ENCODE peak calls at places on chromosomes 16 and 17, in nine cellular contexts. O is effector memory CD4-positive, alpha-beta T cell; Z is SK-N-SH; I is heart right ventricle; U is lung; Y is upper lobe of right lung; M is ovary; G is body of pancreas; N is PC-9. E is an unnamed sample.

GRCh38 chr16:26189496-26190005 is 497.8 kb downstream of the HS3ST4 start:
- DNase-seq in O (no peak), Z (no peak), I (no peak), U (no peak), Y (no peak), M (no peak), G (no peak), N (no peak), E (no peak)

GRCh38 chr16:76970745-76971099 is 220.3 kb upstream of the MON1B start:
- DNase-seq in O (no peak), Z (no peak), I (no peak), U (no peak), Y (no peak), M (no peak), G (no peak), N (no peak), E (no peak)

GRCh38 chr17:752620-753219 is 656 bp upstream of the GEMIN4 start:
- DNase-seq in O (no peak), Z (peak; percentile 68), I (peak; percentile 69), U (peak; percentile 81), Y (peak; percentile 88), M (peak; percentile 79), G (peak; percentile 83), N (peak; percentile 8), E (peak; percentile 83)

GRCh38 chr17:41009301-41009760 is 403 bp upstream of the KRTAP3-1 start:
- DNase-seq in O (no peak), Z (no peak), I (no peak), U (no peak), Y (no peak), M (no peak), G (no peak), N (peak; percentile 12), E (no peak)

GRCh38 chr16:79213214-79213613 is 387.3 kb downstream of the MAF start:
- DNase-seq in O (no peak), Z (no peak), I (no peak), U (no peak), Y (no peak), M (peak; percentile 23), G (no peak), N (no peak), E (no peak)

GRCh38 chr16:50765866-50766265 is 24.0 kb downstream of the CYLD start:
- DNase-seq in O (no peak), Z (no peak), I (no peak), U (no peak), Y (no peak), M (no peak), G (no peak), N (no peak), E (no peak)

GRCh38 chr17:3571043-3571900 is 13.7 kb upstream of the TRPV3 start:
- DNase-seq in O (no peak), Z (no peak), I (no peak), U (no peak), Y (no peak), M (no peak), G (no peak), N (no peak), E (no peak)

GRCh38 chr17:39579318-39580081 is 28.2 kb downstream of the NEUROD2 start:
- DNase-seq in O (no peak), Z (no peak), I (peak; percentile 75), U (no peak), Y (no peak), M (no peak), G (no peak), N (no peak), E (peak; percentile 81)

GRCh38 chr16:13997933-13998332 is 73.2 kb upstream of the MRTFB start:
- DNase-seq in O (no peak), Z (no peak), I (no peak), U (no peak), Y (no peak), M (no peak), G (peak; percentile 27), N (no peak), E (no peak)

GRCh38 chr17:27415090-27415795 is 41.0 kb upstream of the KSR1 start:
- DNase-seq in O (no peak), Z (no peak), I (no peak), U (no peak), Y (no peak), M (no peak), G (no peak), N (no peak), E (no peak)

GRCh38 chr16:74288065-74288464 is 8.5 kb upstream of the PSMD7 start:
- DNase-seq in O (no peak), Z (no peak), I (no peak), U (no peak), Y (no peak), M (no peak), G (no peak), N (no peak), E (no peak)

GRCh38 chr17:80082403-80083135 is 18.8 kb upstream of the GAA start:
- DNase-seq in O (peak; percentile 24), Z (peak; percentile 94), I (no peak), U (peak; percentile 66), Y (no peak), M (peak; percentile 62), G (peak; percentile 79), N (peak; percentile 65), E (peak; percentile 75)

GRCh38 chr17:66715745-66716156 is 119.2 kb upstream of the CACNG5 start:
- DNase-seq in O (no peak), Z (peak; percentile 74), I (no peak), U (no peak), Y (no peak), M (no peak), G (peak; percentile 57), N (peak; percentile 14), E (no peak)

GRCh38 chr17:80838381-80839345 is 153.0 kb upstream of the CHMP6 start:
- DNase-seq in O (no peak), Z (no peak), I (no peak), U (no peak), Y (no peak), M (no peak), G (no peak), N (no peak), E (peak; percentile 40)

GRCh38 chr17:68394608-68395331 is 62.5 kb downstream of the WIPI1 start:
- DNase-seq in O (no peak), Z (no peak), I (no peak), U (peak; percentile 5), Y (no peak), M (no peak), G (no peak), N (no peak), E (no peak)

GRCh38 chr17:68387485-68387884 is 69.8 kb downstream of the WIPI1 start:
- DNase-seq in O (no peak), Z (no peak), I (no peak), U (no peak), Y (no peak), M (no peak), G (no peak), N (no peak), E (no peak)

GRCh38 chr17:68390888-68391545 is 66.3 kb downstream of the WIPI1 start:
- DNase-seq in O (no peak), Z (no peak), I (no peak), U (no peak), Y (no peak), M (no peak), G (no peak), N (no peak), E (no peak)

GRCh38 chr17:68389041-68389440 is 68.3 kb downstream of the WIPI1 start:
- DNase-seq in O (no peak), Z (no peak), I (no peak), U (no peak), Y (no peak), M (no peak), G (no peak), N (no peak), E (no peak)

GRCh38 chr17:68391561-68392268 is 65.6 kb downstream of the WIPI1 start:
- DNase-seq in O (no peak), Z (no peak), I (no peak), U (peak; percentile 22), Y (no peak), M (peak; percentile 66), G (no peak), N (no peak), E (peak; percentile 40)
- H3K4me1 ChIP-seq in O (no peaks in the 10 kb centered on the region), Z (no peaks in the 10 kb centered on the region), I (peaks cover 13% of the 10 kb centered on the region), U (no peaks in the 10 kb centered on the region), Y (no peaks in the 10 kb centered on the region), M (peaks cover under 1% of the 10 kb centered on the region), G (peaks cover 20% of the 10 kb centered on the region), N (no peaks in the 10 kb centered on the region), E (no peaks in the 10 kb centered on the region)

GRCh38 chr16:88991813-88992350 is 14.9 kb upstream of the CBFA2T3 start:
- DNase-seq in O (no peak), Z (no peak), I (no peak), U (no peak), Y (no peak), M (no peak), G (no peak), N (no peak), E (no peak)
- H3K27me3 ChIP-seq in O (peaks cover 4% of the 10 kb centered on the region), Z (no peaks in the 10 kb centered on the region), I (peaks cover 65% of the 10 kb centered on the region), U (no peaks in the 10 kb centered on the region), Y (peaks cover 34% of the 10 kb centered on the region), M (no peaks in the 10 kb centered on the region), G (peaks cover 11% of the 10 kb centered on the region), N (peaks cover 88% of the 10 kb centered on the region), E (no peaks in the 10 kb centered on the region)

GRCh38 chr17:4807534-4808377 is 804 bp downstream of the PLD2 start:
- DNase-seq in O (no peak), Z (peak; percentile 70), I (no peak), U (no peak), Y (no peak), M (peak; percentile 30), G (peak; percentile 7), N (no peak), E (peak; percentile 69)

GRCh38 chr17:4810696-4811289 is 3.8 kb downstream of the PLD2 start:
- DNase-seq in O (no peak), Z (no peak), I (peak; percentile 42), U (no peak), Y (no peak), M (no peak), G (no peak), N (no peak), E (no peak)

GRCh38 chr17:4806770-4807533 is at the start of gene PLD2:
- DNase-seq in O (peak; percentile 83), Z (peak; percentile 100), I (peak; percentile 89), U (peak; percentile 84), Y (peak; percentile 95), M (peak; percentile 71), G (peak; percentile 91), N (peak; percentile 93), E (peak; percentile 95)

GRCh38 chr17:4806420-4806769 is 557 bp upstream of the PLD2 start:
- DNase-seq in O (no peak), Z (no peak), I (no peak), U (no peak), Y (no peak), M (no peak), G (peak; percentile 6), N (no peak), E (no peak)

GRCh38 chr17:4808378-4808767 is 1.4 kb downstream of the PLD2 start:
- DNase-seq in O (no peak), Z (no peak), I (peak; percentile 73), U (peak; percentile 49), Y (peak; percentile 71), M (peak; percentile 26), G (peak; percentile 71), N (peak; percentile 19), E (peak; percentile 87)
- H3K27ac ChIP-seq in O (no peak overlapping the region), Z (no peak overlapping the region), I (no peak overlapping the region), U (no peak overlapping the region), Y (no peak overlapping the region), M (no peak overlapping the region), G (no peak overlapping the region), N (no peak overlapping the region), E (no peak overlapping the region)

DNA sequence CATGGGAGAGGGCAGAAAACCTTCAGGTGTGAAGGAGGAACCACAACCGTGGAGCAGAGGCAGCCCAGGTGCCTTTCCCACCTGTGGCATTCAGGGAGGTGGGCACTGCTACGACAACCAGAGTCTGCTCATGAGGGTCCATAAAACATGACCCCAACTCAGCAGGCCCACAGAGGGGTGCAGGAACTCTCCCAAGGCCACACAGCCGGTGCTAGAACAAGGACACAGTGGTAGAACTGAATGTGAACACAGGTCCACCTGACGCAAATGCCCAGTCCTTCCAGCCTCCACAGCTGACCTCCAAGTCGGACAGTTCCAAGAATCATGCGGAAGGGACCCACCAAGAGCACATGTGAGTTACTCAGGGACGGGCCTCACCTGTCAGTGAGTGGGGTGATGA is 76.4 kb downstream of the DNAH17 start:
- DNase-seq in O (no peak), Z (no peak), I (no peak), U (no peak), Y (peak; percentile 52), M (no peak), G (no peak), N (no peak), E (no peak)
- H3K4me1 ChIP-seq in O (no peaks in the 10 kb centered on the region), Z (peaks cover 25% of the 10 kb centered on the region), I (peaks cover 12% of the 10 kb centered on the region), U (no peaks in the 10 kb centered on the region), Y (no peaks in the 10 kb centered on the region), M (no peaks in the 10 kb centered on the region), G (peaks cover 8% of the 10 kb centered on the region), N (no peaks in the 10 kb centered on the region), E (no peaks in the 10 kb centered on the region)